ENCODE peak calls at places on chromosomes 12 and 14, in five cellular contexts. Q is frontal cortex; Y is stimulated activated CD4-positive, alpha-beta T cell treated with anti-CD3 and anti-CD28 coated beads, Interleukin-1b, Interleukin-23, amount 100 ng/mL, for 24 hours; L is RWPE1; R is GDM1. G is an unnamed sample.
A peak's percentile ranks its signal among the peaks of the same experiment; 100 is the strongest.

GRCh38 chr12:82554529-82554928 is 132.2 kb upstream of the TMTC2 start:
- DNase-seq in Q (no peak), Y (no peak), L (no peak), R (no peak), G (no peak)

GRCh38 chr14:72615511-72616121 is 278.3 kb downstream of the DPF3 start:
- DNase-seq in Q (no peak), Y (no peak), L (peak; percentile 57), R (no peak), G (peak; percentile 87)

GRCh38 chr12:120429368-120429767 is 8.5 kb upstream of the COX6A1 start:
- DNase-seq in Q (no peak), Y (no peak), L (no peak), R (no peak), G (no peak)

GRCh38 chr14:95490727-95491451 is 25.6 kb downstream of the SYNE3 start:
- DNase-seq in Q (no peak), Y (no peak), L (peak; percentile 31), R (no peak), G (no peak)

GRCh38 chr12:76255692-76256091 is 92.5 kb downstream of the BBS10 start:
- DNase-seq in Q (no peak), Y (no peak), L (no peak), R (no peak), G (no peak)

GRCh38 chr12:50132505-50133135 is 20.6 kb downstream of the COX14 start:
- DNase-seq in Q (no peak), Y (no peak), L (no peak), R (no peak), G (peak; percentile 25)

GRCh38 chr14:103871596-103872480 is 24.5 kb upstream of the PPP1R13B start:
- DNase-seq in Q (peak; percentile 50), Y (peak; percentile 49), L (peak; percentile 80), R (no peak), G (no peak)

GRCh38 chr14:61477845-61478438 is 156.6 kb downstream of the PRKCH start:
- DNase-seq in Q (no peak), Y (no peak), L (no peak), R (no peak), G (peak; percentile 74)

GRCh38 chr12:82705774-82706173 is 19.1 kb downstream of the TMTC2 start:
- DNase-seq in Q (no peak), Y (no peak), L (no peak), R (no peak), G (no peak)

GRCh38 chr14:75044322-75044721 is 6.9 kb downstream of the MLH3 start:
- DNase-seq in Q (no peak), Y (no peak), L (peak; percentile 49), R (no peak), G (peak; percentile 67)

GRCh38 chr12:18798445-18799139 is 60.7 kb downstream of the CAPZA3 start:
- DNase-seq in Q (no peak), Y (no peak), L (no peak), R (no peak), G (no peak)

GRCh38 chr12:121536929-121537813 is 43.7 kb downstream of the KDM2B start:
- DNase-seq in Q (peak; percentile 90), Y (peak; percentile 16), L (peak; percentile 35), R (peak; percentile 61), G (peak; percentile 80)

GRCh38 chr14:33062881-33063280 is 124.2 kb downstream of the NPAS3 start:
- DNase-seq in Q (no peak), Y (no peak), L (no peak), R (no peak), G (no peak)

GRCh38 chr12:123062682-123063426 is 82.4 kb downstream of the ARL6IP4 start:
- DNase-seq in Q (no peak), Y (no peak), L (peak; percentile 59), R (peak; percentile 44), G (peak; percentile 58)

GRCh38 chr12:130281157-130281799 is 56.4 kb upstream of the PIWIL1 start:
- DNase-seq in Q (no peak), Y (peak; percentile 15), L (peak; percentile 38), R (no peak), G (no peak)

GRCh38 chr14:74979442-74980397 is 23.0 kb upstream of the EIF2B2 start:
- DNase-seq in Q (no peak), Y (no peak), L (no peak), R (no peak), G (peak; percentile 89)

GRCh38 chr14:26276757-26277156 is 321.1 kb downstream of the NOVA1 start:
- DNase-seq in Q (no peak), Y (no peak), L (no peak), R (no peak), G (no peak)

GRCh38 chr14:29668201-29668600 is 259.4 kb downstream of the PRKD1 start:
- DNase-seq in Q (peak; percentile 5), Y (no peak), L (no peak), R (no peak), G (no peak)

GRCh38 chr12:6927999-6928702 is 392 bp downstream of the ATN1 start:
- DNase-seq in Q (peak; percentile 68), Y (no peak), L (no peak), R (no peak), G (no peak)

GRCh38 chr12:64273527-64274403 is 51.7 kb upstream of the KICS2 start:
- DNase-seq in Q (no peak), Y (no peak), L (no peak), R (no peak), G (peak; percentile 28)